ENCODE peak calls at places on chromosome 15, in four cellular contexts. One of them, this sample, is unnamed.

GRCh38 chr15:30023798-30024295 is 58.9 kb upstream of the GOLGA8J start:
- DNase-seq in K562: no peak
- DNase-seq in PC-3: no peak
- DNase-seq in PC-9: no peak
- DNase-seq in this sample: no peak

GRCh38 chr15:77505556-77505955 is 84.9 kb downstream of the HMG20A start:
- DNase-seq in K562: no peak
- DNase-seq in PC-3: no peak
- DNase-seq in PC-9: no peak
- DNase-seq in this sample: no peak

GRCh38 chr15:75836953-75837321 is 6.3 kb upstream of the UBE2Q2 start:
- DNase-seq in K562: no peak
- DNase-seq in PC-3: peak; percentile 71
- DNase-seq in PC-9: no peak
- DNase-seq in this sample: no peak

GRCh38 chr15:57158589-57158988 is 217.7 kb upstream of the CGNL1 start:
- DNase-seq in K562: no peak
- DNase-seq in PC-3: peak; percentile 61
- DNase-seq in PC-9: no peak
- DNase-seq in this sample: no peak

GRCh38 chr15:74365619-74366445 is 1.6 kb downstream of the CYP11A1 start:
- DNase-seq in K562: no peak
- DNase-seq in PC-3: no peak
- DNase-seq in PC-9: peak; percentile 44
- DNase-seq in this sample: no peak

GRCh38 chr15:80450811-80451321 is 46.7 kb downstream of the ARNT2 start:
- DNase-seq in K562: no peak
- DNase-seq in PC-3: no peak
- DNase-seq in PC-9: no peak
- DNase-seq in this sample: no peak

GRCh38 chr15:88299502-88299901 is 43.0 kb upstream of the NTRK3 start:
- DNase-seq in K562: no peak
- DNase-seq in PC-3: no peak
- DNase-seq in PC-9: no peak
- DNase-seq in this sample: no peak

GRCh38 chr15:99155961-99156443 is 51.1 kb downstream of the SYNM start:
- DNase-seq in K562: no peak
- DNase-seq in PC-3: peak; percentile 62
- DNase-seq in PC-9: no peak
- DNase-seq in this sample: no peak

GRCh38 chr15:64774556-64775523 is 549 bp downstream of the RBPMS2 start:
- DNase-seq in K562: peak; percentile 49
- DNase-seq in PC-3: no peak
- DNase-seq in PC-9: no peak
- DNase-seq in this sample: no peak

GRCh38 chr15:35115155-35115725 is 30.1 kb upstream of the NANOGP8 start:
- DNase-seq in K562: no peak
- DNase-seq in PC-3: no peak
- DNase-seq in PC-9: no peak
- DNase-seq in this sample: no peak

GRCh38 chr15:99536422-99537033 is 29.3 kb upstream of the MEF2A start:
- DNase-seq in K562: no peak
- DNase-seq in PC-3: peak; percentile 94
- DNase-seq in PC-9: peak; percentile 55
- DNase-seq in this sample: no peak

GRCh38 chr15:73340502-73341192 is 28.1 kb downstream of the HCN4 start:
- DNase-seq in K562: no peak
- DNase-seq in PC-3: no peak
- DNase-seq in PC-9: no peak
- DNase-seq in this sample: no peak

GRCh38 chr15:75713338-75713895 is 769 bp upstream of the CSPG4 start:
- DNase-seq in K562: no peak
- DNase-seq in PC-3: no peak
- DNase-seq in PC-9: no peak
- DNase-seq in this sample: no peak

GRCh38 chr15:96309143-96309542 is 21.4 kb upstream of the NR2F2 start:
- DNase-seq in K562: no peak
- DNase-seq in PC-3: no peak
- DNase-seq in PC-9: no peak
- DNase-seq in this sample: no peak

GRCh38 chr15:55694652-55695150 is 48.3 kb downstream of the PRTG start:
- DNase-seq in K562: no peak
- DNase-seq in PC-3: peak; percentile 57
- DNase-seq in PC-9: no peak
- DNase-seq in this sample: no peak

GRCh38 chr15:41841131-41841530 is 2.5 kb downstream of the PLA2G4B start:
- DNase-seq in K562: no peak
- DNase-seq in PC-3: no peak
- DNase-seq in PC-9: no peak
- DNase-seq in this sample: no peak

GRCh38 chr15:25053000-25053815 is 98.4 kb downstream of the SNRPN start:
- DNase-seq in K562: no peak
- DNase-seq in PC-3: no peak
- DNase-seq in PC-9: no peak
- DNase-seq in this sample: no peak

GRCh38 chr15:25052191-25052999 is 97.6 kb downstream of the SNRPN start:
- DNase-seq in K562: no peak
- DNase-seq in PC-3: no peak
- DNase-seq in PC-9: no peak
- DNase-seq in this sample: no peak

GRCh38 chr15:25054329-25054728 is 99.5 kb downstream of the SNRPN start:
- DNase-seq in K562: no peak
- DNase-seq in PC-3: no peak
- DNase-seq in PC-9: no peak
- DNase-seq in this sample: no peak

GRCh38 chr15:25054943-25055342 is 100.2 kb downstream of the SNRPN start:
- DNase-seq in K562: no peak
- DNase-seq in PC-3: no peak
- DNase-seq in PC-9: no peak
- DNase-seq in this sample: no peak

GRCh38 chr15:25051399-25052154 is 96.8 kb downstream of the SNRPN start:
- DNase-seq in K562: no peak
- DNase-seq in PC-3: no peak
- DNase-seq in PC-9: no peak
- DNase-seq in this sample: no peak
- H3K9me3 ChIP-seq in K562: no peaks in the 10 kb centered on the region
- H3K9me3 ChIP-seq in PC-3: peaks cover 63% of the 10 kb centered on the region
- H3K9me3 ChIP-seq in PC-9: no peaks in the 10 kb centered on the region
- H3K9me3 ChIP-seq in this sample: peaks cover 97% of the 10 kb centered on the region

GRCh38 chr15:63462053-63462452 is 42.3 kb upstream of the USP3 start:
- DNase-seq in K562: no peak
- DNase-seq in PC-3: peak; percentile 70
- DNase-seq in PC-9: peak; percentile 61
- DNase-seq in this sample: no peak

GRCh38 chr15:63461230-63461629 is 43.2 kb upstream of the USP3 start:
- DNase-seq in K562: no peak
- DNase-seq in PC-3: no peak
- DNase-seq in PC-9: no peak
- DNase-seq in this sample: no peak

GRCh38 chr15:63458021-63458420 is 46.4 kb upstream of the USP3 start:
- DNase-seq in K562: no peak
- DNase-seq in PC-3: no peak
- DNase-seq in PC-9: no peak
- DNase-seq in this sample: no peak

GRCh38 chr15:63458794-63459395 is 45.5 kb upstream of the USP3 start:
- DNase-seq in K562: no peak
- DNase-seq in PC-3: no peak
- DNase-seq in PC-9: no peak
- DNase-seq in this sample: no peak

DNA sequence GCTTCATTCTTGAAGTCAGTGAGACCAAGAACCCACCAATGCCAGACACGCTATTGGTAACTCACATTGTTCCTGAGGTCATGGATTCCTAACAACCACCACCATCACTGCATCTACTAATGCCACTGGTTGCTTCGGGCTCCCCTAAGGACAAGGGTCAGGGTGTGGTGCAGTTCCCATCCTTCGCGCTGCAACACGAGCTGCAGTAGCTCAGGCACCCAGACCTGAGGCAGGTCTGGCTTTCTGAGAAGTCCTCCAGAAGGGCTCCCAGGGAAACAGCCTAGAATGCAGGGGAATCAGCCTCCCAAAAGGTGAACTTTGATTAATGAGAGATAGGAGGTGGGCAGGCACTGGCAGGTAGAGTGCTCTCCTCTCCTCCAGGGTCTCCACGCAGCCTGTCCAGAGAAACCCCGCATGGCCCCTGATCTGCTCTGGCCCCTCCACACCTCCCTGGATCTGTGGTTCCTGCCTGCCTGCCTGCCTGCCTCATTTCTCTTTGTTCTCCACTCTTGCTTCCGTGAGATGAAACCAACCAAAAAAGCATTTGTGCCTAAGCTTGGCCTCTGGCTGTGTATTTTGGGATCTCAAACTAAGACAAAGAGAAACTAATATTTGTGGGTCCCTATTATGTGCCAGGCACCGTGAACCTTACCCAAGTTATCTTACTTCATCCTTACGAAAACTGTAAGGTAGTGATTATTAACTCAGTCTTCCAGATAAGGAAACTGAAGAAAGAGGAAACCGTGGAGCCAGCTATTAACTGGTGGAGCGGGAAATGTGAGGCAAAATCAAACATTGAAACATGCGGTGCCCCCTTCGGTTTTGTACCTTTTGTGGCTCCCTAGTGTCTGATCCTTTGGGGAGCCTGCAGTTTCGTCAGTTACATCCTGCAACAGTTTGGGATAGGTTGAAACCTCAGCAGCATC is 43.9 kb upstream of the USP3 start:
- DNase-seq in K562: no peak
- DNase-seq in PC-3: no peak
- DNase-seq in PC-9: no peak
- DNase-seq in this sample: no peak
- H3K4me3 ChIP-seq in K562: no peak overlapping the region
- H3K4me3 ChIP-seq in PC-3: no peak overlapping the region
- H3K4me3 ChIP-seq in PC-9: no peak overlapping the region
- H3K4me3 ChIP-seq in this sample: no peak overlapping the region

GRCh38 chr15:101014276-101014675 is 95.1 kb downstream of the LRRK1 start:
- DNase-seq in K562: no peak
- DNase-seq in PC-3: no peak
- DNase-seq in PC-9: no peak
- DNase-seq in this sample: no peak
- H3K9me3 ChIP-seq in K562: no peaks in the 10 kb centered on the region
- H3K9me3 ChIP-seq in PC-3: no peaks in the 10 kb centered on the region
- H3K9me3 ChIP-seq in PC-9: no peaks in the 10 kb centered on the region
- H3K9me3 ChIP-seq in this sample: no peaks in the 10 kb centered on the region

DNA sequence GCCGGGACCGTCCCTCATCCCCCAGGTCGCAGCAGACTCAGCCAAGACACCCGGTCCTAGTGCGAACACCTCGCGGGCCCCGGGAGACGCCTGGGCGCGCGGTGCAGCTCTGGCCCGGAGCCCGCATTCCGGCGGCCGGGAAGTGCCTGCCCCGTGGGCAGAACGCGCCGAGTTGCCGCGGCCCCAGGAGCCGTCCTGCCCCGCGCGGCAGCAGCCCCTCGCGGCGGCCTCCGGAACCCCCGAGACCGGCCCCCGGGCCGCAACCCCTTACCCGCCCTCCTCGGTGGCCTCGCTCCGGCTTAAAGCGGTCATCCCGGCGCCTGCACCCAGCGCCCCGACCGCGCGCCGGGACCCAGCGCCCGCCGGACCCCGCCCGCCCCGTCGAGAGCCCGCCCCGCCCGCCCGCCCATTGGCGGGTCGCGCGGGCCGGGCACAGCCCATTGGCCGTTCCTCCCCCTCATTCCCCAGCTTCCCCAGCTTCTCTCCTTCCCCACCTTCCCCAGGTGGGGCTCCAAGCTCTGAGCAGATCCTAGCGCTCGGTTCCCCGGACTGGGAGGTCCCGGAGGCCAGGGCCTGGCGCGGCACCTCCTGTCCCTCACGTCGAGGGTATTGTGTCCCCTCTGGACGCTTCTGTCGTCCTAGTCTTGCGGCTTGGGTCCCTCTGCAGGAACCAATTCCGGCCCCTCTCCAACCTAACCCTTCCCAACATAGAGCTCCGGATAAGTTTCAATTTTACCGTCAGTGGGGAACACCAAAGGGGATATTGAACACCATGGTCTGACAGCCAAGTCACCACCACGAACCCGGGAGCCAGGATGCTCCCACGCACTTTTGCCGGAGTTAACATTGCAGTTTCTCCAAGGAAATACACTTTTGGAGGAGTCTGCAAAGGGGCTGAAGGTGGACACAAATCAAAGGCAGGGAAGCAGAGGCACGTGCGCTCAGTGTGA is at the start of gene GRAMD2A:
- DNase-seq in K562: no peak
- DNase-seq in PC-3: no peak
- DNase-seq in PC-9: no peak
- DNase-seq in this sample: no peak
- H3K4me3 ChIP-seq in K562: no peak within 1 kb of the TSS
- H3K4me3 ChIP-seq in PC-3: no peak within 1 kb of the TSS
- H3K4me3 ChIP-seq in PC-9: no peak within 1 kb of the TSS
- H3K4me3 ChIP-seq in this sample: no peak within 1 kb of the TSS

DNA sequence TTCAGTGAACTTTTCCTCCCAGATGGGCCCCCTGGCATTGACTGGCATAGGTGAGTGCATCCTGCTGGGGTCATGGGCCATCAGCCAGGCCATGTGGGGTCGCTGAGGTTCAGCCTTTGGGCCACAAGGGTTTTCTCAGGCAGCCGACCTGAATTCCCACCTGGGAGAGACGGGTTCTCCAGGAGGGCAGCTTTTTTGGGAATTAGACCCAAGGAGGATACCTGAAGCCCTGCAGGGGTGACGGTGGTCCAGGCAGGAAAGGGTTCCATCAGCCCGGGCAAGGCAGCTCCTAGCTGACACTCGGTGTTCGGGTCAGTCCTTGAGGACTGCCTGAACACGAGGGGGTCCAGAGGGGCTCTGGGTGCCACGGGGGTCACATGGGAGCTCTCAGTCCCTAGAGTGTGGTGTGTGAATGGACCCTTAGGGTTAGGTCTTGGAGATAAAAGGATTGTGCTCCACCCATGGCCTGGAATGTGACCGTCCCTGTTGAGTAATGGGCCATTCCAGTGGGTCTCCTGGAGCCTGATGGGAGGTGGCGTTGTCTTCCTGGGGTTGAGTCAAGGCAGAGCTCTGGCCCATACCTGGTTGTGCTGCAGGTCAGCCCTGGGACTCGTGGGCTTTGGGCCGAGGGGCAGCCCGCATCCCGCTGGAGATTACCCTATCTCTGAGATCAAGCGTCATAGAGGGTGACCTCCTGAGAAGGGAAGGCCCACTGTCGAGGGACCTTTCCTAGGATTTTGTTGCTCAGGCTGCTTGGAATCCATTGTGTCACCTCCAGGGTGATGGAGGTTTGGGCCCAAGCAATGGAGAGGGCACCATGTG is 192.8 kb downstream of the UBE3A start:
- DNase-seq in K562: no peak
- DNase-seq in PC-3: no peak
- DNase-seq in PC-9: no peak
- DNase-seq in this sample: no peak
- H3K9me3 ChIP-seq in K562: no peaks in the 10 kb centered on the region
- H3K9me3 ChIP-seq in PC-3: peaks cover 5% of the 10 kb centered on the region
- H3K9me3 ChIP-seq in PC-9: no peaks in the 10 kb centered on the region
- H3K9me3 ChIP-seq in this sample: peaks cover 36% of the 10 kb centered on the region

GRCh38 chr15:90420488-90420850 is 32.4 kb downstream of the IQGAP1 start:
- DNase-seq in K562: no peak
- DNase-seq in PC-3: no peak
- DNase-seq in PC-9: no peak
- DNase-seq in this sample: no peak
- H3K4me3 ChIP-seq in K562: no peak overlapping the region
- H3K4me3 ChIP-seq in PC-3: peak overlapping the region; percentile 50
- H3K4me3 ChIP-seq in PC-9: peak overlapping the region; percentile 10
- H3K4me3 ChIP-seq in this sample: no peak overlapping the region